ENCODE peak calls at places on chromosomes 6 and 20, in ten cellular contexts. S, Z, V, W, M, R, U, B, I and L are unnamed samples.

GRCh38 chr6:90249044-90249443 is 47.6 kb downstream of the BACH2 start:
- DNase-seq in S (no peak), Z (no peak), V (no peak), W (no peak), M (peak; percentile 56), R (no peak), U (no peak), B (no peak), I (no peak), L (no peak)

GRCh38 chr20:9280654-9281053 is 211.8 kb downstream of the PLCB4 start:
- DNase-seq in S (no peak), Z (peak; percentile 31), V (no peak), W (no peak), M (peak; percentile 21), R (no peak), U (no peak), B (no peak), I (no peak), L (no peak)

GRCh38 chr6:130020106-130020851 is 1.9 kb downstream of the L3MBTL3 start:
- DNase-seq in S (peak; percentile 58), Z (peak; percentile 43), V (peak; percentile 44), W (no peak), M (no peak), R (peak; percentile 86), U (peak; percentile 7), B (peak; percentile 41), I (no peak), L (peak; percentile 28)

GRCh38 chr6:66361886-66362285 is 654.9 kb upstream of the EYS start:
- DNase-seq in S (no peak), Z (no peak), V (no peak), W (no peak), M (no peak), R (peak; percentile 78), U (no peak), B (no peak), I (no peak), L (no peak)

GRCh38 chr6:150528648-150529285 is 70.9 kb upstream of the PLEKHG1 start:
- DNase-seq in S (peak; percentile 65), Z (peak; percentile 8), V (no peak), W (no peak), M (peak; percentile 1), R (no peak), U (no peak), B (peak; percentile 72), I (no peak), L (no peak)

GRCh38 chr6:132713355-132714134 is at the start of gene VNN1:
- DNase-seq in S (peak; percentile 66), Z (no peak), V (peak; percentile 77), W (no peak), M (no peak), R (no peak), U (no peak), B (no peak), I (no peak), L (no peak)

GRCh38 chr20:41424546-41424945 is 57.9 kb upstream of the EMILIN3 start:
- DNase-seq in S (no peak), Z (no peak), V (no peak), W (no peak), M (peak; percentile 13), R (no peak), U (no peak), B (no peak), I (no peak), L (no peak)

GRCh38 chr6:111926731-111927302 is 53.6 kb upstream of the FYN start:
- DNase-seq in S (no peak), Z (no peak), V (no peak), W (no peak), M (no peak), R (no peak), U (peak; percentile 39), B (no peak), I (no peak), L (no peak)

GRCh38 chr20:54123587-54124180 is 50.1 kb downstream of the CYP24A1 start:
- DNase-seq in S (peak; percentile 53), Z (no peak), V (peak; percentile 89), W (peak; percentile 100), M (peak; percentile 93), R (no peak), U (peak; percentile 100), B (peak; percentile 56), I (peak; percentile 100), L (peak; percentile 96)

GRCh38 chr6:17986656-17987575 is 519 bp downstream of the KIF13A start:
- DNase-seq in S (peak; percentile 83), Z (peak; percentile 71), V (peak; percentile 86), W (no peak), M (peak; percentile 39), R (peak; percentile 92), U (peak; percentile 47), B (peak; percentile 53), I (peak; percentile 81), L (peak; percentile 78)

GRCh38 chr6:87909849-87910248 is 137.8 kb upstream of the SPACA1 start:
- DNase-seq in S (no peak), Z (peak; percentile 86), V (no peak), W (no peak), M (peak; percentile 61), R (no peak), U (no peak), B (no peak), I (no peak), L (no peak)

GRCh38 chr6:131390322-131390721 is 182.7 kb upstream of the ARG1 start:
- DNase-seq in S (no peak), Z (no peak), V (no peak), W (no peak), M (no peak), R (no peak), U (no peak), B (no peak), I (no peak), L (no peak)

GRCh38 chr6:109008061-109008460 is 86.6 kb downstream of the SESN1 start:
- DNase-seq in S (no peak), Z (no peak), V (no peak), W (no peak), M (no peak), R (no peak), U (no peak), B (no peak), I (no peak), L (no peak)
- H3K4me3 ChIP-seq in S (peak overlapping the region; percentile 55), Z (peak overlapping the region; percentile 95), V (peak overlapping the region; percentile 90), W (peak overlapping the region; percentile 82), M (peak overlapping the region; percentile 91), R (peak overlapping the region; percentile 94), U (peak overlapping the region; percentile 88), B (peak overlapping the region; percentile 76), I (peak overlapping the region; percentile 97), L (peak overlapping the region; percentile 83)

DNA sequence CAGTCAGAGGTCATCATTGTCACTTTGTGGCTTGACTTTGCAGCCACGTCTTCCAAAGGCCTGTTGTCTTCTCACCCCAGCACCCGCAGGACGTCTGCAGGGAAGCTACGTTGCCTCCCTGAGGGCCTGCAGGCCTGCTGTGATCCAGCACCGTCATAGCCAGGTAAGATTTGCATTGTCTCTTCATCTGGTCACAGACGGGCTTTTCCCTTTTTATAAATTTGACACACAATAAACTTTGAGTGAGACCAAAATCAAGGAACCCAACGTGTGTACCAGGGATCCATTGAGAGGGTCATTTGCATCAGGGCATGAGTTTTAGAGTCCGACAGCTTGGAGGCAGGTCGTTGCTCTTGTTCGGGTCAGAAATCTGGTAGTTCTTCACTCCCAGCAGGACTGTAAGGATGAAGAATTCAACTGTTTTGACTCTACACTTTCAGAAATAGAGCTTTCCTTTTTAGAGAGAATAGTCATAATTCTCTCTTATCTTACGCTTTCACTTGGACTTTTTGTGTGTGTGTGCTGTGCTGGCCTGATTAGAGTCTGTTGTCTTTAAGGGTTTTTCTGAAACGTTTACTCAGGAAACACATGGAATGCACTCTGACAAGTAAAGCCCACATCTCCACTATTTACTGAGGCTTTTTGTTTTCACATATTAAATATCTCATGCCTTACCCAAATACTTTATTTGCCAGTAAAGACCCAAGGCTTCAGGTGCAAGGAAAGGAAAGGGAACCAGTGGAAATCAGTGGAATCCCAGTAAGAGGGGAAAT is 177.2 kb upstream of the TAB2 start:
- DNase-seq in S (no peak), Z (peak; percentile 38), V (no peak), W (no peak), M (no peak), R (no peak), U (no peak), B (no peak), I (no peak), L (no peak)
- TF ChIP-seq POLR2A in S (no peak), Z (no peak), V (no peak), W (no peak), M (no peak), R (no peak), U (no peak), B (no peak), I (no peak), L (no peak)

DNA sequence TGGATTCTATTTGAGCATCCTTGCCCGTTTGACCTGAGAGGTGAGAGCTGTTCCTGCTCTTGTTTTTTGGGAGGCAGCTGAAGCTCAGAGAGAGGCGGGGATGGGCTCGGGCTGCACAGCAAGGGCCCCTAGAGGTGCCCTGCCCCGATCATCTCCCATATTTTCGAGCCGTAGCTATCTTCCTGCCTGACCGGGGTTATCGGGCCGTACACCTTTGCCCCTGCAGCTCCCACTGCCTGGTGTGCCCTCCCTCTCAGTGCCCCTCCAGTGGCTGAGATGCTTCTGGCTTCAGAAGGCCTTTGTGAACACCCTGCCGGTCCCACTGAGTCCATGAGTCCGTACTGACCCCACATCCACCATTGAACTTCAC is 6.7 kb downstream of the SRC start:
- DNase-seq in S (no peak), Z (no peak), V (no peak), W (no peak), M (no peak), R (no peak), U (no peak), B (no peak), I (no peak), L (no peak)
- H3K4me3 ChIP-seq in S (no peak overlapping the region), Z (no peak overlapping the region), V (no peak overlapping the region), W (no peak overlapping the region), M (no peak overlapping the region), R (no peak overlapping the region), U (no peak overlapping the region), B (no peak overlapping the region), I (no peak overlapping the region), L (no peak overlapping the region)

GRCh38 chr6:20404641-20405032 is 3.0 kb downstream of the E2F3 start:
- DNase-seq in S (peak; percentile 76), Z (peak; percentile 84), V (peak; percentile 48), W (peak; percentile 72), M (peak; percentile 81), R (no peak), U (peak; percentile 78), B (no peak), I (peak; percentile 85), L (peak; percentile 63)

GRCh38 chr6:20401403-20402180 is at the start of gene E2F3:
- DNase-seq in S (peak; percentile 100), Z (peak; percentile 100), V (peak; percentile 100), W (peak; percentile 100), M (peak; percentile 100), R (peak; percentile 100), U (peak; percentile 99), B (peak; percentile 99), I (peak; percentile 100), L (peak; percentile 100)

GRCh38 chr6:20402181-20403079 is 751 bp downstream of the E2F3 start:
- DNase-seq in S (peak; percentile 60), Z (peak; percentile 42), V (peak; percentile 49), W (peak; percentile 12), M (no peak), R (peak; percentile 87), U (peak; percentile 70), B (peak; percentile 34), I (peak; percentile 67), L (peak; percentile 38)

GRCh38 chr6:20403766-20404640 is 2.3 kb downstream of the E2F3 start:
- DNase-seq in S (peak; percentile 59), Z (peak; percentile 89), V (no peak), W (peak; percentile 12), M (peak; percentile 58), R (no peak), U (peak; percentile 63), B (no peak), I (peak; percentile 52), L (peak; percentile 48)

GRCh38 chr6:20403080-20403765 is 1.5 kb downstream of the E2F3 start:
- DNase-seq in S (peak; percentile 89), Z (peak; percentile 88), V (peak; percentile 95), W (peak; percentile 80), M (peak; percentile 74), R (peak; percentile 97), U (peak; percentile 91), B (peak; percentile 64), I (peak; percentile 91), L (peak; percentile 92)
- TF ChIP-seq POLR2A in S (no peak), Z (no peak), V (peak; percentile 61), W (no peak), M (no peak), R (no peak), U (peak; percentile 42), B (no peak), I (peak; percentile 69), L (no peak)